ENCODE peak calls at places on chromosome 6, in ten cellular contexts. H is fibroblast of pulmonary artery, Y is tibial nerve, O is prostate gland, E is Caco-2, S is fibroblast of the aortic adventitia, R is WERI-Rb-1, K is psoas muscle, C is AG10803, D is HCT116. V is an unnamed sample.
A peak's percentile ranks its signal among the peaks of the same experiment; 100 is the strongest.

GRCh38 chr6:21664263-21665081 is 70.9 kb downstream of the SOX4 start:
- DNase-seq in O (peak; percentile 20), K (peak; percentile 48), R (no peak), D (no peak), C (no peak), S (peak; percentile 15), Y (no peak), E (no peak), H (peak; percentile 35), V (no peak)

GRCh38 chr6:16649895-16650294 is 111.4 kb downstream of the ATXN1 start:
- DNase-seq in R (no peak), H (no peak), C (no peak), O (no peak), Y (no peak), E (no peak), K (no peak), S (no peak), D (no peak), V (no peak)

GRCh38 chr6:22079788-22080187 is 217.0 kb downstream of the PRL start:
- DNase-seq in Y (no peak), K (no peak), S (peak; percentile 76), H (peak; percentile 50), O (no peak), E (no peak), R (no peak), D (no peak), C (peak; percentile 96), V (peak; percentile 83)

GRCh38 chr6:7166410-7167293 is 58.9 kb downstream of the RREB1 start:
- DNase-seq in H (no peak), D (no peak), Y (no peak), E (no peak), K (no peak), C (no peak), O (no peak), S (peak; percentile 40), R (no peak), V (no peak)

GRCh38 chr6:155521719-155522118 is 66.1 kb upstream of the NOX3 start:
- DNase-seq in S (peak; percentile 40), Y (no peak), R (no peak), E (no peak), H (peak; percentile 75), C (no peak), K (no peak), O (no peak), D (no peak), V (peak; percentile 62)

GRCh38 chr6:90411292-90411781 is 114.7 kb upstream of the BACH2 start:
- DNase-seq in H (no peak), D (peak; percentile 71), S (no peak), K (no peak), C (no peak), R (no peak), E (no peak), Y (no peak), O (no peak), V (no peak)

GRCh38 chr6:137391061-137391814 is 103.0 kb downstream of the OLIG3 start:
- DNase-seq in C (no peak), D (no peak), Y (no peak), E (no peak), O (no peak), K (no peak), H (no peak), S (no peak), R (no peak), V (no peak)

GRCh38 chr6:431986-432385 is 40.4 kb downstream of the IRF4 start:
- DNase-seq in C (no peak), D (no peak), Y (no peak), E (no peak), K (no peak), S (no peak), H (no peak), O (no peak), R (no peak), V (no peak)

GRCh38 chr6:114194362-114195343 is 148.2 kb downstream of the HS3ST5 start:
- DNase-seq in O (no peak), Y (no peak), H (peak; percentile 54), E (no peak), S (peak; percentile 46), C (peak; percentile 25), R (no peak), K (no peak), D (no peak), V (peak; percentile 10)

GRCh38 chr6:12036766-12037165 is 24.7 kb downstream of the HIVEP1 start:
- DNase-seq in O (no peak), R (no peak), K (no peak), C (no peak), D (no peak), S (no peak), Y (no peak), E (no peak), H (no peak), V (no peak)

GRCh38 chr6:133262804-133263203 is 21.6 kb downstream of the EYA4 start:
- DNase-seq in D (no peak), C (no peak), Y (no peak), O (no peak), H (no peak), S (no peak), R (no peak), E (no peak), K (peak; percentile 77), V (no peak)

GRCh38 chr6:110419028-110419739 is 3.8 kb upstream of the DDO start:
- DNase-seq in Y (no peak), R (no peak), H (no peak), K (no peak), D (no peak), E (no peak), C (no peak), O (no peak), S (no peak), V (no peak)

GRCh38 chr6:110410534-110410933 is 4.8 kb downstream of the DDO start:
- DNase-seq in Y (no peak), E (no peak), D (no peak), H (no peak), S (no peak), C (no peak), O (no peak), R (no peak), K (no peak), V (no peak)

GRCh38 chr6:110412258-110412839 is 3.0 kb downstream of the DDO start:
- DNase-seq in K (no peak), H (peak; percentile 4), C (no peak), D (no peak), Y (no peak), S (no peak), R (peak; percentile 91), E (no peak), O (no peak), V (no peak)

GRCh38 chr6:110415297-110415916 is at the start of gene DDO:
- DNase-seq in E (no peak), S (peak; percentile 62), K (peak; percentile 95), C (peak; percentile 20), H (peak; percentile 34), O (peak; percentile 79), Y (peak; percentile 8), R (no peak), D (no peak), V (no peak)

DNA sequence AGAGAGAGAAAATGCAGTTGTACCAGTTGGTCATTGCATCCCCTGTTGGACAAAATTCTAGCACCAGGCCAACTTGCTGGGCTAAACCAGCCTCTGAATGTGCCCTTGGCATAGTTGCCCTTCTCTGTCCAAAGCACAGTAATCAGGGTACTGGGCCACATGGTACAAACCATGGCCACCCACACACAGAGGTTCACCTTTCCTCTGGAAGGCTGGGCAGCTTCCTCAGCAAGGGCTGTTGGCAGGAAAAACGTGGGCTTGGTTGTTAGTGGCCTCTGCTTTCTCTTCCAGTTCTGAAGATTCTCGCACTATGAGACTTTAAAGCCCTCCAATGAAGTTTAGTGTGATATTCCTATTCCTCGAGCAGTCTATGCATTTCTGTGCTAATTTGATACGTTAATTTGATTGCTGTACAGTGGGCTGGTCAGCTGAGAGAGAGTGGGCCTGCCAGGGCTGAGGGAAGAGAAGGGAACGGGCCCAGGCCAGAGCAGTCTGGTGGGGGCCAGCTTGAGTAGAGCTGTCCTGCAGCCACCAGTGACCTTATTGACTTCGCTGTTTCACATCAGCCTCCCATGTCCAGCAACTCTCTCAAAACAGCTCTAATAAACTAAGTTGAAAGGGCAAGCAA is 592 bp downstream of the DDO start:
- DNase-seq in C (no peak), E (no peak), S (no peak), D (no peak), R (no peak), O (no peak), K (no peak), Y (no peak), H (no peak), V (no peak)
- H3K4me3 ChIP-seq in C (no peak overlapping the region), E (no peak overlapping the region), S (peak overlapping the region; percentile 46), D (no peak overlapping the region), R (no peak overlapping the region), O (no peak overlapping the region), K (peak overlapping the region; percentile 64), Y (peak overlapping the region; percentile 0), H (no peak overlapping the region), V (no peak overlapping the region)

GRCh38 chr6:38488876-38489275 is 150.9 kb downstream of the BTBD9 start:
- DNase-seq in D (no peak), C (no peak), Y (no peak), S (no peak), E (no peak), O (no peak), R (no peak), H (no peak), K (no peak), V (no peak)
- TF ChIP-seq CTCF in D (no peak), C (no peak), Y (no peak), S (no peak), E (no peak), O (no peak), R (no peak), H (no peak), K (no peak), V (no peak)

GRCh38 chr6:33343953-33344611 is 26.5 kb upstream of the ZBTB22 start:
- DNase-seq in O (no peak), Y (no peak), D (no peak), C (no peak), S (no peak), H (no peak), R (no peak), E (no peak), K (no peak), V (no peak)
- H3K4me3 ChIP-seq in O (no peak overlapping the region), Y (no peak overlapping the region), D (no peak overlapping the region), C (no peak overlapping the region), S (no peak overlapping the region), H (no peak overlapping the region), R (no peak overlapping the region), E (no peak overlapping the region), K (no peak overlapping the region), V (no peak overlapping the region)

GRCh38 chr6:135410856-135411255 is 86.7 kb downstream of the AHI1 start:
- DNase-seq in O (no peak), R (no peak), Y (no peak), H (no peak), K (no peak), D (no peak), S (no peak), C (no peak), E (no peak), V (no peak)

GRCh38 chr6:135411849-135412248 is 85.7 kb downstream of the AHI1 start:
- DNase-seq in D (no peak), H (no peak), S (no peak), O (no peak), C (no peak), Y (no peak), R (no peak), K (no peak), E (no peak), V (no peak)

DNA sequence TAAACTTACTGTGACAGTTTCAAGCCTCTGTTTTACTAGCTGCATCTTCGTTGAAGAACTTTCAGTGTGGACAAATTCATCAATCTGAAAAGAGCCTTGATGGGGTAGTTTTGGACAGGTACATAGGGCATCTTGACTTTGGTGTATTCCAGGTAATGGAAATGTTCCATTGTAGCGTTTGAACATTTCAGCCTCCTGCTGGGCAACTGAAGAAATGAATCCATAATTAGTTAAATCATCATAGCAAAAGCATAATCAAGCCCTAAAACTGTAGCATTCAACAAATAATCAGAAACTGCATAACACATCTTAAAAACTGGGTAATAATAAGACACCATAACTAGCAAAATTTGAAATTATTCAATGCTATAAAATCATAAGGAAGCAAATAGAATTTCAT is 86.2 kb downstream of the AHI1 start:
- DNase-seq in C (no peak), S (no peak), D (no peak), Y (no peak), E (no peak), R (no peak), O (no peak), H (peak; percentile 17), K (no peak), V (no peak)
- TF ChIP-seq CTCF in C (peak; percentile 24), S (peak; percentile 32), D (peak; percentile 34), Y (no peak), E (peak; percentile 44), R (no peak), O (no peak), H (peak; percentile 39), K (no peak), V (peak; percentile 9)